ENCODE peak calls at places on chromosomes 3 and 15, in four cellular contexts. I, G, W and R are unnamed samples.
A peak's percentile ranks its signal among the peaks of the same experiment; 100 is the strongest.

GRCh38 chr3:8970971-8971589 is 7.8 kb upstream of the RAD18 start:
- DNase-seq in I (no peak), G (peak; percentile 45), W (no peak), R (peak; percentile 64)

GRCh38 chr3:55202320-55202719 is 274.5 kb upstream of the LRTM1 start:
- DNase-seq in I (no peak), G (no peak), W (no peak), R (no peak)

GRCh38 chr3:34012102-34012461 is 213.7 kb downstream of the PDCD6IP start:
- DNase-seq in I (no peak), G (peak; percentile 7), W (no peak), R (no peak)

GRCh38 chr15:33194237-33194636 is 277 bp downstream of the FMN1 start:
- DNase-seq in I (no peak), G (no peak), W (no peak), R (no peak)

GRCh38 chr3:11385329-11385728 is 113.1 kb downstream of the ATG7 start:
- DNase-seq in I (no peak), G (no peak), W (no peak), R (no peak)

GRCh38 chr3:26099692-26100091 is 309.8 kb downstream of the OXSM start:
- DNase-seq in I (no peak), G (no peak), W (no peak), R (no peak)

GRCh38 chr15:72796515-72797337 is 13.2 kb upstream of the ADPGK start:
- DNase-seq in I (no peak), G (peak; percentile 15), W (peak; percentile 58), R (peak; percentile 76)

GRCh38 chr3:37544869-37545352 is 316.8 kb upstream of the CTDSPL start:
- DNase-seq in I (no peak), G (no peak), W (no peak), R (no peak)

GRCh38 chr3:120272294-120272693 is 12.7 kb downstream of the GPR156 start:
- DNase-seq in I (no peak), G (no peak), W (no peak), R (no peak)

GRCh38 chr15:75107509-75107904 is 84.1 kb downstream of the PPCDC start:
- DNase-seq in I (no peak), G (no peak), W (no peak), R (no peak)

GRCh38 chr15:38316311-38316710 is 63.7 kb downstream of the SPRED1 start:
- DNase-seq in I (no peak), G (no peak), W (no peak), R (no peak)

GRCh38 chr3:161273589-161274218 is 52.6 kb downstream of the NMD3 start:
- DNase-seq in I (no peak), G (peak; percentile 33), W (no peak), R (no peak)

GRCh38 chr3:8503461-8503860 is 1.8 kb downstream of the LMCD1 start:
- DNase-seq in I (no peak), G (no peak), W (no peak), R (no peak)

GRCh38 chr15:34737379-34737928 is 17.3 kb downstream of the GJD2 start:
- DNase-seq in I (no peak), G (no peak), W (no peak), R (no peak)

GRCh38 chr15:58501006-58501405 is 69.2 kb downstream of the LIPC start:
- DNase-seq in I (no peak), G (no peak), W (no peak), R (no peak)
- TF ChIP-seq CTCF in I (no peak), G (no peak), W (no peak), R (no peak)

DNA sequence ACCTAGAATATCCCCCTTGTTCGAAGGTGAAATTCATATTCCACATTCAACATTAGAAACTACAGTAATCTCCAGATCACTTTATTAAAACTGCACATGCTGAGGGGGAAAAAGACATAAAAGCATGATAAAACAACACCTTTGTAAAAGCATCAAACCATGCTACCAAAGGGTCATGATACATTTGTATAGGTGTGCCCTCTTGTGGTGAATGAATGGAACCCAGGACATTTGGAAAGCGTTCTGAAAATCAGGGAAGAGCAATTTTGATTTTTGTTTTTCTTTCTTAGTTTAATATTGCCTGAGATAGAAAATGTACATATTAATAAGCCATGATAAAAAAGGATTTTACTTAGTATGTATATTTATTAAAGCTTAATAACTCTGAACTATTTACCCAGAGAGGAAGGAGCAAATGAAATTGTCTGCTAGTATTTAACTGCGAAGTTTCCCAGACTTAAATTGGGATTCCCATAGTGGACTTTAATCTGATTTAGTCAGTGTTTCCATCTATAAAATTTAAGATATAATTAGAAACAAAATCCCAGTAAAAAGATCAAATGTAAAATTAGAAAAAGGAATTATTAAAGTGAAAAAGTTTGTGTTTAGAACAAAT is 105.8 kb upstream of the ARL6 start:
- DNase-seq in I (no peak), G (peak; percentile 8), W (no peak), R (peak; percentile 5)
- TF ChIP-seq CTCF in I (peak; percentile 41), G (peak; percentile 9), W (peak; percentile 68), R (peak; percentile 52)

GRCh38 chr3:154130540-154130939 is 9.3 kb downstream of the ARHGEF26 start:
- DNase-seq in I (no peak), G (no peak), W (no peak), R (no peak)

GRCh38 chr3:154129625-154130024 is 8.4 kb downstream of the ARHGEF26 start:
- DNase-seq in I (no peak), G (no peak), W (no peak), R (no peak)

GRCh38 chr3:154125378-154126030 is 4.3 kb downstream of the ARHGEF26 start:
- DNase-seq in I (no peak), G (no peak), W (no peak), R (no peak)

GRCh38 chr3:154122912-154123559 is 1.8 kb downstream of the ARHGEF26 start:
- DNase-seq in I (no peak), G (no peak), W (no peak), R (no peak)

GRCh38 chr3:154126651-154127050 is 5.5 kb downstream of the ARHGEF26 start:
- DNase-seq in I (no peak), G (no peak), W (no peak), R (no peak)
- TF ChIP-seq CTCF in I (no peak), G (no peak), W (no peak), R (no peak)

GRCh38 chr3:51992017-51992682 is 3.5 kb downstream of the RPL29 start:
- DNase-seq in I (no peak), G (no peak), W (no peak), R (no peak)

GRCh38 chr3:51995346-51996156 is at the start of gene RPL29:
- DNase-seq in I (peak; percentile 56), G (peak; percentile 90), W (peak; percentile 88), R (peak; percentile 94)

GRCh38 chr3:51997935-51998596 is 2.4 kb upstream of the RPL29 start:
- DNase-seq in I (no peak), G (no peak), W (no peak), R (no peak)

GRCh38 chr3:51997172-51997571 is 1.5 kb upstream of the RPL29 start:
- DNase-seq in I (no peak), G (no peak), W (no peak), R (no peak)

DNA sequence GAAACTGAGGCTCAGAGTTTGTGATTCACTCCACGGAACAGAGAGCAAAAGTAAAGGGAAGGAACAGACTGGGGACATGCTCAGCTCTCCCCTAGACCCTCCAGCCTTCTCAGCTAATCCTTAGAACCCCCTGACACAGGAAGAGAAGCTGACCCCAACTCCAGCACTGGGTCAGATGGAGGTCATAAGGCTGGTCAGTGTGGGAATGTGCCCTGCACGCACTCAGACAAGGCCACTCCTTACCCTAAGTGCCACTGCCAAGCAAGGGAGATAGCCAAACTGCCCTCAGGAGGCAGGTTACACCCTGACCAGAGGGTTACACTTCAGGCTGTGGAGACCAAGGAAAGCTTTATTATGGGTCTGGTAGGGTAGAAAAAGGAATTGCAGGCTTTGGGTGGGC is 1.2 kb downstream of the RPL29 start:
- DNase-seq in I (no peak), G (no peak), W (no peak), R (no peak)
- TF ChIP-seq CTCF in I (no peak), G (no peak), W (no peak), R (no peak)